ENCODE peak calls at places on chromosomes 6 and 20, in five cellular contexts. C is activated naive CD4-positive, alpha-beta T cell; I is activated T-cell treated with anti-CD3 and anti-CD28 coated beads for 1 hour; K is stimulated activated CD8-positive, alpha-beta memory T cell treated with anti-CD3 and anti-CD28 coated beads, Interleukin-15, amount 100 ng/mL, for 4 hours; N is ELR. Z is an unnamed sample.

GRCh38 chr20:35718972-35719635 is 19.9 kb downstream of the ROMO1 start:
- DNase-seq in C (no peak), I (no peak), K (no peak), N (no peak), Z (no peak)

GRCh38 chr6:105272783-105273182 is 93.0 kb upstream of the POPDC3 start:
- DNase-seq in C (no peak), I (no peak), K (no peak), N (peak; percentile 21), Z (peak; percentile 50)

GRCh38 chr20:59987135-59987534 is 28.9 kb downstream of the CDH26 start:
- DNase-seq in C (no peak), I (no peak), K (no peak), N (no peak), Z (no peak)

GRCh38 chr6:29552512-29553051 is 7.0 kb downstream of the UBD start:
- DNase-seq in C (no peak), I (no peak), K (no peak), N (peak; percentile 74), Z (no peak)

GRCh38 chr6:106512048-106512957 is 117.0 kb downstream of the RTN4IP1 start:
- DNase-seq in C (peak; percentile 70), I (peak; percentile 64), K (peak; percentile 45), N (peak; percentile 78), Z (peak; percentile 83)

GRCh38 chr6:14035448-14035847 is 82.1 kb upstream of the CD83 start:
- DNase-seq in C (no peak), I (no peak), K (no peak), N (peak; percentile 91), Z (peak; percentile 9)

GRCh38 chr20:8678098-8678776 is 390.6 kb upstream of the PLCB4 start:
- DNase-seq in C (no peak), I (no peak), K (no peak), N (peak; percentile 17), Z (no peak)

GRCh38 chr20:25484911-25485511 is 77.5 kb downstream of the GINS1 start:
- DNase-seq in C (no peak), I (no peak), K (no peak), N (peak; percentile 31), Z (no peak)

GRCh38 chr6:141107562-141108160 is 1025.1 kb upstream of the GJE1 start:
- DNase-seq in C (no peak), I (no peak), K (no peak), N (peak; percentile 90), Z (peak; percentile 6)

GRCh38 chr6:83952830-83953229 is 80.7 kb upstream of the MRAP2 start:
- DNase-seq in C (no peak), I (no peak), K (no peak), N (no peak), Z (no peak)

GRCh38 chr6:111551521-111552231 is 54.0 kb downstream of the TRAF3IP2 start:
- DNase-seq in C (no peak), I (no peak), K (no peak), N (no peak), Z (peak; percentile 70)

GRCh38 chr6:75204222-75204958 is 1.5 kb downstream of the COL12A1 start:
- DNase-seq in C (no peak), I (no peak), K (no peak), N (peak; percentile 97), Z (peak; percentile 80)

GRCh38 chr6:44270526-44271405 is 516 bp downstream of the TMEM151B start:
- DNase-seq in C (no peak), I (no peak), K (no peak), N (no peak), Z (no peak)